ENCODE peak calls at places on chromosomes 11 and 22, in six cellular contexts. O is tibial artery, T is H9, X is PC-3, F is colonic mucosa, H is substantia nigra. M is an unnamed sample.

GRCh38 chr11:14907411-14908213 is 15.6 kb upstream of the CYP2R1 start:
- DNase-seq in T (peak), F (peak), H (peak), O (peak), X (peak), M (peak)

GRCh38 chr22:27456696-27457503 is 344.7 kb downstream of the MN1 start:
- DNase-seq in F (no peak), X (peak), O (no peak), H (no peak), T (no peak), M (peak)

GRCh38 chr11:68792400-68792955 is 41.2 kb upstream of the TESMIN start:
- DNase-seq in F (no peak), O (no peak), H (no peak), T (no peak), X (no peak), M (no peak)

GRCh38 chr11:8671242-8671641 is 11.2 kb downstream of the TRIM66 start:
- DNase-seq in X (peak), O (peak), H (peak), T (peak), F (peak), M (peak)

GRCh38 chr11:115384236-115384635 is 120.0 kb downstream of the CADM1 start:
- DNase-seq in H (no peak), F (no peak), X (no peak), O (no peak), T (no peak), M (no peak)

GRCh38 chr11:122598971-122599370 is 56.6 kb upstream of the UBASH3B start:
- DNase-seq in H (no peak), T (no peak), F (no peak), X (no peak), O (no peak), M (no peak)

GRCh38 chr22:28560005-28560742 is 119.5 kb downstream of the TTC28 start:
- DNase-seq in H (no peak), T (no peak), X (peak), O (no peak), F (no peak), M (no peak)

GRCh38 chr11:68495872-68496271 is 35.3 kb downstream of the PPP6R3 start:
- DNase-seq in X (no peak), F (no peak), T (no peak), H (no peak), O (no peak), M (no peak)

GRCh38 chr22:21762712-21763581 is 27.4 kb upstream of the YPEL1 start:
- DNase-seq in X (no peak), T (no peak), O (no peak), F (no peak), H (no peak), M (no peak)

GRCh38 chr11:129278586-129279319 is 86.6 kb upstream of the ARHGAP32 start:
- DNase-seq in O (no peak), F (no peak), T (no peak), X (peak), H (no peak), M (peak)

GRCh38 chr11:97729546-97730272 is 1291.0 kb upstream of the CNTN5 start:
- DNase-seq in T (no peak), F (no peak), X (no peak), H (no peak), O (no peak), M (no peak)

GRCh38 chr11:102534261-102534872 is 3.8 kb upstream of the MMP7 start:
- DNase-seq in O (no peak), X (peak), T (no peak), F (no peak), H (no peak), M (no peak)

GRCh38 chr11:119691020-119691666 is 37.9 kb downstream of the NECTIN1 start:
- DNase-seq in F (no peak), O (no peak), H (no peak), T (no peak), X (no peak), M (no peak)

GRCh38 chr22:39317084-39317755 is 2.2 kb downstream of the RPL3 start:
- DNase-seq in T (peak), O (no peak), H (no peak), F (no peak), X (peak), M (no peak)

GRCh38 chr11:46352063-46352841 is 5.0 kb downstream of the DGKZ start:
- DNase-seq in T (peak), O (no peak), X (peak), H (no peak), F (no peak), M (peak)

GRCh38 chr11:36890280-36890679 is 292.2 kb upstream of the RAG2 start:
- DNase-seq in F (no peak), T (no peak), H (no peak), O (no peak), X (no peak), M (no peak)

GRCh38 chr11:1573847-1574255 is 1.8 kb upstream of the DUSP8 start:
- DNase-seq in H (no peak), X (peak), F (no peak), T (peak), O (no peak), M (no peak)

GRCh38 chr22:37141971-37142647 is 7.6 kb downstream of the IL2RB start:
- DNase-seq in H (no peak), F (no peak), T (no peak), X (no peak), O (no peak), M (no peak)

GRCh38 chr11:13772223-13773046 is 104.0 kb downstream of the FAR1 start:
- DNase-seq in F (peak), X (peak), H (no peak), T (no peak), O (no peak), M (peak)

GRCh38 chr22:49368976-49369725 is 458.5 kb downstream of the BRD1 start:
- DNase-seq in T (peak), X (no peak), O (peak), H (no peak), F (peak), M (no peak)

GRCh38 chr11:132610216-132610615 is 922.1 kb downstream of the OPCML start:
- DNase-seq in O (no peak), X (no peak), F (no peak), T (no peak), H (no peak), M (no peak)

GRCh38 chr11:57476223-57476882 is 16.0 kb downstream of the RTN4RL2 start:
- DNase-seq in H (no peak), X (peak), F (peak), O (no peak), T (peak), M (peak)

DNA sequence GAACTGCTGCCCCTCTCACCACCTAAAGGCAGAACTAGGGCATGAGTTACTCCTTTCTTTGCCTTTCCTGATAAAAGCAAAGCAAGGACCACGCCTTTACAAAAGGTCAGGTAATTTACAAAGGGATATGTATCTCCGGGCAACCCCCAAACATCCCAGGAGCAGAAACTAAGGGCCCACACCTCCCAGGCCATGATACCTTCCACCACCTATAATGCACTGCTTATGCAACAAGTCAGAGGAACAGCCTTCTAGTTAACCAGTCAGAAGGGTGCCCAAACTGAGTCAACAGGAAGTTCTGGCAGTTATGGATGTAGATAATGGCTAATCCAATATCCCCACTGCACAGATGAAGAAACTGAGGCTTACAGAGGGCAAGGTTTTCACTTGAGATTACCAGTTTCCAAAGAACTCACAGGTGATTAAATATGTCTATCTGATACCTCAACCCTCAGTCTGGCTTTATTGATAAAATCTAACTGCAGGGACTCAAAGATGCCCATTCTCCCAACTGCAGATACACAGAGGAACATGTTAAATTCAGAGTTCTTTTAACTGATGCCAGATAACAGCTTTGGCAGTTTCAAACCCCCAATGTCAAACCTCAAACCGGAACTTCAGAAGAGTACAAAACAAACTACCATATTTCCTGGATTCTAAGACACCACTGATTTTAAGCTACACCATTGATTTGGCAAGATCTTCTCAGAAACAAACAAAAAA is 16.8 kb upstream of the CASTOR1 start:
- DNase-seq in T (no peak), F (peak), H (no peak), O (no peak), X (no peak), M (no peak)
- H3K27ac ChIP-seq in T (no peak), F (peak), H (peak), O (peak), X (peak), M (no peak)

DNA sequence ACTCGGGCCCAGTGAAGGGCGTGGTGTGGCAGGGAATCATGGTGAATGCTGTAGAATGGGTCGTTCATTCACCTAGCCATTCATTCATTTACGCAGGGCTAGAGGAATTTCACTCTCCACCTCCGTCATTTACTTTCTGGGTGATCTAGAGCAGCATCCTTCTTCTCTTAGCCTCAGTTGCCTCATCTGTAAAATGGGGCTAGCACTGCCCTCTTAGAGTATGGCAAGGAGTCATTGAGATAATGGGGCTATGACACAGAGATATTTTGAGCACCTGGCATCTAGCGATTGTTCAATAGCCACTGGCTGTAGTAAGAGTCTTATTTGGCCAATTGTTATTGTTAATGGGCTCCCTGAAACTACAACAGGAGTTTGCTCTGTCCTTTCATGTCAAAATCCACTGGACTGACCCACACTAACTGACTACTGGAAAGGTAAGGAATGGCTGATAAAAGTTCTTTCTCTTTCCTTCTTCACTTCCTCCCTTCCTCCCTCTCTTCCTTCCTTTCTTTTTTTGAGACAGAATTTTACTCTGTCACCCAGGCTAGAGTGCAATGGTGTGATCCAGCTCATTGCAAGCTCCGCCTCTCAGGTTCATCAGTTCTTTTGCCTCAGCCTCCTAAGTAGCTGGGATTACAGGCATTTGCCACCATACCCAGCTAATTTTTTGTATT is 85.4 kb downstream of the IGLL1 start:
- DNase-seq in H (no peak), X (no peak), T (no peak), O (no peak), F (no peak), M (no peak)
- H3K27ac ChIP-seq in H (no peak), X (no peak), T (no peak), O (no peak), F (no peak), M (no peak)

DNA sequence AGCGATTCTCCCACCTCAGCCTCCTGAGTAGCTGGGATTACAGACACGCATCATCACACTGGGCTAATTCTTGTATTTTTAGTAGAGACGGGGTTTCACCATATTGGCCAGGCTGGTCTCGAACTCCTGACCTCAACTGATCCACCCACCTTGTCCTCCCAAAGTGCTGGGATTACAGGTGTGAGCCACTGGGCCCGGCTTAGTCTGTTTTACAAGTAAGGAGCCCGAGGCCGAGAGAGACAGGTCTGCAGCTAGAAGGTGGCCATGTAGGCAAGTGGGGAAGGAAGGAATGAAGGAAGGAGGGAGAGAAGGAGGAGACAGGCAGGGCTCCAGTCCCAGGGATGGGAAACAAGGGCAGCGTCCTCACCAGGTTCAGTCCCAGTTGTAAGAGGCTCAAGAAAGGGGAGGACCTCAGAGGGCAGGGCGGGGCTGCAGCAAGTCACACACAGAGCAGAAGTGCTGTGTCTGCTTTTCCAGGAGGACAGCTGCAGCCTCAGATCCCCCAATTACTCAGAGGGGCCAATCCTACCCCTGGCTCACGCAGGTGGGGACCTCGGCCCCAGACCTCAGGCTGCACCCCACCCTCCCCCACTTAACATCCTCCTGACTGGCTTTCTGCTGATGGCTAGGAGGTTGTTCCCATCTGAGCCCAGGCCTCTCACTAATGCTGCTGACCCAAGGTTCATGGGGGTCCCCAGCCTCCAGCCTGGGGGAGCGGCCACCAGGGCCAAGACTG is 53.8 kb upstream of the PRR5 start:
- DNase-seq in H (no peak), T (peak), F (no peak), X (no peak), O (peak), M (no peak)
- H3K27ac ChIP-seq in H (no peak), T (no peak), F (peak), X (no peak), O (no peak), M (no peak)

GRCh38 chr22:17217179-17217578 is 2.1 kb downstream of the ADA2 start:
- DNase-seq in X (no peak), O (no peak), F (no peak), H (no peak), T (no peak), M (no peak)

GRCh38 chr22:17218341-17218740 is 894 bp downstream of the ADA2 start:
- DNase-seq in F (no peak), O (no peak), X (no peak), H (no peak), T (no peak), M (no peak)

DNA sequence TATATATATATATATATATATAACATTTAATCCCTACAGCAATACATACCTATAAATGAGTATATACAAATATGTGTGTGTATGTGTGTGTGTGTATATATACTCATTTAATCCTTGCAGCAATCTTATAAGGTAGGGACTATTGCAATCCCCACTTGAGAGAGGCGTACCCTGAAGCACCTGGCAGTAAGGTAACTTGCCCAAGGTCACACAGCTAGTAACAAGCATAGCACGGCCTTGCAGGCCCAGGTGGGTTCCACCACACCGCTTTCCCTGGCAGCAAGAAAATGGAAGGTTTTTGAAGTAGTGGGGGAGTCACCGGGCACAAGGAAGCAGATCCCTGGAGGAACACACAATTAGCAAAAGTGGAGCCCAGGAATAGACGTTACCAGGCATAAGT is 3.3 kb upstream of the ADA2 start:
- DNase-seq in H (no peak), X (no peak), T (no peak), O (no peak), F (no peak), M (no peak)
- H3K27ac ChIP-seq in H (no peak), X (no peak), T (no peak), O (no peak), F (no peak), M (no peak)

GRCh38 chr11:71283960-71284359 is 31.6 kb upstream of the SHANK2 start:
- DNase-seq in H (no peak), F (peak), X (peak), T (peak), O (peak), M (no peak)
- H3K27ac ChIP-seq in H (no peak), F (peak), X (peak), T (no peak), O (no peak), M (no peak)

GRCh38 chr11:63850946-63851345 is 12.0 kb downstream of the MARK2 start:
- DNase-seq in T (no peak), H (no peak), X (no peak), F (no peak), O (no peak), M (no peak)

GRCh38 chr11:63851354-63851753 is 12.4 kb downstream of the MARK2 start:
- DNase-seq in X (no peak), H (no peak), O (no peak), F (no peak), T (no peak), M (no peak)

GRCh38 chr11:63846897-63847296 is 8.0 kb downstream of the MARK2 start:
- DNase-seq in X (no peak), F (no peak), O (no peak), T (no peak), H (no peak), M (no peak)

GRCh38 chr11:63847363-63847762 is 8.5 kb downstream of the MARK2 start:
- DNase-seq in T (peak), H (no peak), X (peak), O (no peak), F (peak), M (no peak)

GRCh38 chr11:63849691-63850090 is 10.8 kb downstream of the MARK2 start:
- DNase-seq in F (no peak), X (no peak), O (no peak), H (no peak), T (no peak), M (no peak)
- H3K27ac ChIP-seq in F (no peak), X (no peak), O (no peak), H (peak), T (no peak), M (no peak)

M was measured in cardiac muscle cell.